ENCODE peak calls at places on chromosomes 16 and 17, in five cellular contexts. One of them, this sample, is unnamed.

GRCh38 chr16:67537270-67537635 is 8.6 kb downstream of the RIPOR1 start:
- DNase-seq in K562: no peak
- DNase-seq in SK-N-SH: peak; percentile 85
- DNase-seq in GM12878: no peak
- DNase-seq in GM23338: peak; percentile 69
- DNase-seq in this sample: no peak

GRCh38 chr17:43434902-43435319 is 36.1 kb downstream of the ARL4D start:
- DNase-seq in SK-N-SH: no peak
- DNase-seq in K562: no peak
- DNase-seq in GM12878: no peak
- DNase-seq in GM23338: no peak
- DNase-seq in this sample: no peak

GRCh38 chr16:19095699-19096098 is 18.1 kb upstream of the ITPRIPL2 start:
- DNase-seq in GM23338: peak; percentile 57
- DNase-seq in GM12878: no peak
- DNase-seq in K562: no peak
- DNase-seq in SK-N-SH: no peak
- DNase-seq in this sample: no peak

GRCh38 chr16:1788095-1788707 is 5.3 kb downstream of the IGFALS start:
- DNase-seq in K562: no peak
- DNase-seq in GM12878: no peak
- DNase-seq in SK-N-SH: no peak
- DNase-seq in GM23338: no peak
- DNase-seq in this sample: no peak

GRCh38 chr16:30641378-30641982 is 9.3 kb upstream of the PRR14 start:
- DNase-seq in SK-N-SH: no peak
- DNase-seq in GM23338: no peak
- DNase-seq in K562: no peak
- DNase-seq in GM12878: no peak
- DNase-seq in this sample: no peak

GRCh38 chr16:3800019-3800418 is 80.5 kb downstream of the CREBBP start:
- DNase-seq in SK-N-SH: no peak
- DNase-seq in GM23338: no peak
- DNase-seq in K562: no peak
- DNase-seq in GM12878: no peak
- DNase-seq in this sample: no peak

GRCh38 chr16:87392823-87393679 is 915 bp downstream of the MAP1LC3B start:
- DNase-seq in SK-N-SH: peak; percentile 69
- DNase-seq in K562: no peak
- DNase-seq in GM23338: peak; percentile 71
- DNase-seq in GM12878: no peak
- DNase-seq in this sample: no peak

GRCh38 chr16:1707193-1707790 is 1.3 kb downstream of the MAPK8IP3 start:
- DNase-seq in GM23338: peak; percentile 33
- DNase-seq in GM12878: no peak
- DNase-seq in K562: peak; percentile 36
- DNase-seq in SK-N-SH: peak; percentile 54
- DNase-seq in this sample: no peak

GRCh38 chr17:73192219-73192893 is 499 bp upstream of the COG1 start:
- DNase-seq in GM23338: peak; percentile 76
- DNase-seq in SK-N-SH: peak; percentile 92
- DNase-seq in GM12878: no peak
- DNase-seq in K562: peak; percentile 82
- DNase-seq in this sample: no peak

GRCh38 chr17:44501866-44502265 is 1.3 kb downstream of the GPATCH8 start:
- DNase-seq in GM12878: no peak
- DNase-seq in K562: no peak
- DNase-seq in GM23338: no peak
- DNase-seq in SK-N-SH: no peak
- DNase-seq in this sample: no peak

GRCh38 chr16:11797957-11798299 is 870 bp upstream of the ZC3H7A start:
- DNase-seq in GM23338: no peak
- DNase-seq in SK-N-SH: peak; percentile 30
- DNase-seq in GM12878: no peak
- DNase-seq in K562: no peak
- DNase-seq in this sample: no peak

GRCh38 chr17:33210240-33210639 is 82.9 kb downstream of the ASIC2 start:
- DNase-seq in GM12878: no peak
- DNase-seq in K562: no peak
- DNase-seq in GM23338: no peak
- DNase-seq in SK-N-SH: peak; percentile 55
- DNase-seq in this sample: no peak

GRCh38 chr16:3106205-3106928 is 6.0 kb upstream of the ZNF205 start:
- DNase-seq in GM23338: peak; percentile 96
- DNase-seq in SK-N-SH: peak; percentile 99
- DNase-seq in GM12878: no peak
- DNase-seq in K562: peak; percentile 98
- DNase-seq in this sample: no peak

GRCh38 chr17:42720996-42721583 is 23.8 kb downstream of the EZH1 start:
- DNase-seq in SK-N-SH: peak; percentile 75
- DNase-seq in K562: peak; percentile 60
- DNase-seq in GM12878: no peak
- DNase-seq in GM23338: peak; percentile 87
- DNase-seq in this sample: no peak

DNA sequence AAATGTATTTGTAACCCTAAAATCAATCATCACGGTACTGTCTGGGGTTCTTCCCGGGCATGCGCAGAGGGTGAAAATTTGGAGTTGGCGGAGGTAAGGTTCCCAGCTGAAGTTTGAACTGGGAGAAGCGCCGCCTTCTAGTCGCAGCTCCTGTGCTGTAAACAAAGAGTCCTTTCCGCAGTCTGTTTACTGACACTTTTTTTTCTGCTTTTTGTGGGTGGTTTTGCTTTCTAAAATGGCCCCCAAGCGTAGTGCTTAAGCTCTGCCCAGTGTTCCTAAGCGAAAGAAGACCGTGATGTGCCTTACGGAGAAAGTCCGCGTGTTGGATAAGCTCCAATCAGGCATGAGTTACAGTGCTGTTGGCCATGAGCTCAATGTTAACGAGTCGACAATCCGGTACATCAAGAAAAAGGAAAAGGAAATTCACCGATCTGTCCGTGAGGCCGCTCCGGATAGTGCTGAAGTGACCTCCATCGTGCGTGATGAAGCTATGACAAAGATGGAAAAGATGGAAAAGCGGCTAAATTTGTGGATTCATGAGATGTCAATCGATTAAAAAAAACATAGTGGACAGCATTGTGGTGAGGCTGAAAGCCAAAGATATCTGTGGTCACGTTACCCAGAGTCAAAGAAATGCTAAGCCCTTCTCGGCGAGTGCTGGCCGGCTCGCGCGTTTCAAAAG is 570 bp upstream of the CFDP1 start:
- DNase-seq in K562: peak; percentile 76
- DNase-seq in GM12878: no peak
- DNase-seq in SK-N-SH: peak; percentile 68
- DNase-seq in GM23338: peak; percentile 89
- DNase-seq in this sample: peak; percentile 78
- TF ChIP-seq POLR2AphosphoS5 in K562: peak; percentile 36
- TF ChIP-seq POLR2AphosphoS5 in GM12878: peak; percentile 74
- TF ChIP-seq POLR2AphosphoS5 in SK-N-SH: no peak
- TF ChIP-seq POLR2AphosphoS5 in GM23338: no peak
- TF ChIP-seq POLR2AphosphoS5 in this sample: no peak

GRCh38 chr16:27325736-27326135 is 12.0 kb downstream of the IL4R start:
- DNase-seq in GM12878: no peak
- DNase-seq in GM23338: no peak
- DNase-seq in SK-N-SH: no peak
- DNase-seq in K562: no peak
- DNase-seq in this sample: no peak

GRCh38 chr16:27322858-27323780 is 9.3 kb downstream of the IL4R start:
- DNase-seq in GM12878: no peak
- DNase-seq in GM23338: no peak
- DNase-seq in K562: no peak
- DNase-seq in SK-N-SH: no peak
- DNase-seq in this sample: no peak

GRCh38 chr16:27323781-27324561 is 10.2 kb downstream of the IL4R start:
- DNase-seq in GM23338: no peak
- DNase-seq in K562: no peak
- DNase-seq in SK-N-SH: no peak
- DNase-seq in GM12878: no peak
- DNase-seq in this sample: no peak

GRCh38 chr16:27326251-27326650 is 12.5 kb downstream of the IL4R start:
- DNase-seq in K562: no peak
- DNase-seq in GM23338: no peak
- DNase-seq in GM12878: no peak
- DNase-seq in SK-N-SH: no peak
- DNase-seq in this sample: no peak

GRCh38 chr16:27324851-27325301 is 11.1 kb downstream of the IL4R start:
- DNase-seq in K562: no peak
- DNase-seq in GM23338: peak; percentile 58
- DNase-seq in SK-N-SH: no peak
- DNase-seq in GM12878: no peak
- DNase-seq in this sample: no peak
- H3K27ac ChIP-seq in K562: no peak overlapping the region
- H3K27ac ChIP-seq in GM23338: no peak overlapping the region
- H3K27ac ChIP-seq in SK-N-SH: no peak overlapping the region
- H3K27ac ChIP-seq in GM12878: no peak overlapping the region
- H3K27ac ChIP-seq in this sample: no peak overlapping the region

GRCh38 chr17:8371786-8372185 is 4.7 kb downstream of the KRABD2 start:
- DNase-seq in GM23338: no peak
- DNase-seq in GM12878: no peak
- DNase-seq in K562: no peak
- DNase-seq in SK-N-SH: no peak
- DNase-seq in this sample: no peak

GRCh38 chr17:8375738-8376259 is 705 bp downstream of the KRABD2 start:
- DNase-seq in SK-N-SH: no peak
- DNase-seq in GM23338: peak; percentile 60
- DNase-seq in K562: no peak
- DNase-seq in GM12878: no peak
- DNase-seq in this sample: no peak

GRCh38 chr17:8376302-8377067 is at the start of gene KRABD2:
- DNase-seq in K562: peak; percentile 83
- DNase-seq in GM12878: peak; percentile 38
- DNase-seq in SK-N-SH: peak; percentile 98
- DNase-seq in GM23338: peak; percentile 97
- DNase-seq in this sample: peak; percentile 82

GRCh38 chr17:8369944-8370343 is 6.6 kb downstream of the KRABD2 start:
- DNase-seq in GM23338: no peak
- DNase-seq in GM12878: no peak
- DNase-seq in SK-N-SH: no peak
- DNase-seq in K562: no peak
- DNase-seq in this sample: no peak

DNA sequence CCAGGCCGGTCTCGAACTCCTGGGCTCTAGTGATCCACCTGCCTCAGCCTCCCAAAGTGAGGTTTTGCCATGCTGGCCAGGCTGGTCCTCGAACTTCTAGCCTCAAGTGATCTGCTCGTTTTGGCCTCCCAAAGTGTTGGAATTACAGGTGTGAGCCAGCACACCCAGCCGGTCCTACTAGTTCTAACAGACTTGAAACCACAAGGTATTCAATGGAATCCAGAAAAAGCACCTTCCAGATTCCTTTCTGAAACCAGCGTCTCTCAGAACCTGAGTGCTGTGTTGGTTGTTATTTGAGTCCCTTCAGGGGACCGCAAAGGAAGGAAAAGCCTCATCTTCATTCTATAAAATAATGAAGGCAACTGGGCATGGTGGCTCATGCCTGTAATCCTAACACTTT is 4.1 kb downstream of the KRABD2 start:
- DNase-seq in SK-N-SH: no peak
- DNase-seq in GM12878: no peak
- DNase-seq in GM23338: no peak
- DNase-seq in K562: no peak
- DNase-seq in this sample: no peak
- TF ChIP-seq REST in SK-N-SH: no peak
- TF ChIP-seq REST in GM12878: no peak
- TF ChIP-seq REST in GM23338: no peak
- TF ChIP-seq REST in K562: no peak
- TF ChIP-seq REST in this sample: no peak

DNA sequence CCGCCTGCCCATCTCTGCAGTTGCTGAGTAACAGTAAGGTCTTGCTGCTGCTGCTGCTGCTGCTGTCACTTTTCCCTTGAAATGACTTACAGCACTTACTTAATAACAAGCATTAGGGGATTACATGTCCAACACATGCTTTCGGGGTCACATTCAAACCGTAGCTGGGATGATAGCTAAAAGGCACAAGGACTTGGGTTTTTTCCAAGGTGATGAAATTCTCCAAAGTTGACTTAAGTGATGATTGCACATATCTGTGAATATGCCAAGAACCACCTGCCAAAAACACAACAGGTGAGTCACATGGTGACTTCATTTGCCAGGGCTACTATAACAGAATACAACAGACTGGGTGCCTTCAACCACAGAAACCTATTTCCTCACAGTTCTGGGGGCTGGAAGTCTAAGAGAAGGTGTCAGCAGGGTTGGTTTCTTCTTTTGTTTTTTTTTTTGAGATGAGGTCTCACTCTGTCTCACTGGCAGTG is 121.9 kb upstream of the TNRC6C start:
- DNase-seq in K562: no peak
- DNase-seq in SK-N-SH: no peak
- DNase-seq in GM12878: no peak
- DNase-seq in GM23338: no peak
- DNase-seq in this sample: no peak
- TF ChIP-seq POLR2AphosphoS5 in K562: no peak
- TF ChIP-seq POLR2AphosphoS5 in SK-N-SH: no peak
- TF ChIP-seq POLR2AphosphoS5 in GM12878: no peak
- TF ChIP-seq POLR2AphosphoS5 in GM23338: no peak
- TF ChIP-seq POLR2AphosphoS5 in this sample: no peak